ENCODE peak calls at places on chromosomes 13 and 19, in nine cellular contexts. One of them, this sample, is unnamed.
A peak's percentile ranks its signal among the peaks of the same experiment; 100 is the strongest.

GRCh38 chr13:112753868-112754267 is 64.0 kb downstream of the ATP11A start:
- DNase-seq in PC-9: no peak
- DNase-seq in hepatocyte: no peak
- DNase-seq in OCI-LY7: no peak
- DNase-seq in left ventricle myocardium inferior: no peak
- DNase-seq in tibial artery: no peak
- DNase-seq in Peyer's patch: no peak
- DNase-seq in breast epithelium: no peak
- DNase-seq in neural progenitor cell: no peak
- DNase-seq in this sample: no peak

GRCh38 chr13:35630551-35631275 is 154.2 kb upstream of the MAB21L1 start:
- DNase-seq in left ventricle myocardium inferior: no peak
- DNase-seq in hepatocyte: peak; percentile 76
- DNase-seq in breast epithelium: no peak
- DNase-seq in OCI-LY7: peak; percentile 54
- DNase-seq in Peyer's patch: no peak
- DNase-seq in tibial artery: no peak
- DNase-seq in neural progenitor cell: peak; percentile 83
- DNase-seq in PC-9: no peak
- DNase-seq in this sample: peak; percentile 65

GRCh38 chr13:99376132-99376531 is 68.9 kb upstream of the GPR183 start:
- DNase-seq in hepatocyte: no peak
- DNase-seq in neural progenitor cell: no peak
- DNase-seq in tibial artery: peak; percentile 44
- DNase-seq in breast epithelium: no peak
- DNase-seq in Peyer's patch: peak; percentile 90
- DNase-seq in OCI-LY7: peak; percentile 24
- DNase-seq in PC-9: no peak
- DNase-seq in left ventricle myocardium inferior: no peak
- DNase-seq in this sample: no peak

GRCh38 chr19:51318687-51319675 is 7.5 kb downstream of the IGLON5 start:
- DNase-seq in hepatocyte: no peak
- DNase-seq in OCI-LY7: no peak
- DNase-seq in left ventricle myocardium inferior: no peak
- DNase-seq in tibial artery: no peak
- DNase-seq in PC-9: no peak
- DNase-seq in neural progenitor cell: peak; percentile 42
- DNase-seq in breast epithelium: no peak
- DNase-seq in Peyer's patch: peak; percentile 26
- DNase-seq in this sample: no peak

GRCh38 chr19:38877781-38878574 is at the start of gene RINL:
- DNase-seq in hepatocyte: peak; percentile 56
- DNase-seq in left ventricle myocardium inferior: no peak
- DNase-seq in OCI-LY7: peak; percentile 87
- DNase-seq in breast epithelium: no peak
- DNase-seq in neural progenitor cell: no peak
- DNase-seq in tibial artery: no peak
- DNase-seq in PC-9: peak; percentile 11
- DNase-seq in Peyer's patch: peak; percentile 92
- DNase-seq in this sample: no peak

GRCh38 chr19:4360641-4361151 is 17.3 kb downstream of the MPND start:
- DNase-seq in left ventricle myocardium inferior: no peak
- DNase-seq in neural progenitor cell: no peak
- DNase-seq in PC-9: no peak
- DNase-seq in OCI-LY7: no peak
- DNase-seq in hepatocyte: peak; percentile 52
- DNase-seq in Peyer's patch: no peak
- DNase-seq in breast epithelium: no peak
- DNase-seq in tibial artery: no peak
- DNase-seq in this sample: no peak

GRCh38 chr19:2944403-2944774 is 382 bp downstream of the ZNF77 start:
- DNase-seq in left ventricle myocardium inferior: no peak
- DNase-seq in tibial artery: no peak
- DNase-seq in PC-9: no peak
- DNase-seq in Peyer's patch: no peak
- DNase-seq in OCI-LY7: no peak
- DNase-seq in neural progenitor cell: no peak
- DNase-seq in hepatocyte: no peak
- DNase-seq in breast epithelium: no peak
- DNase-seq in this sample: no peak

GRCh38 chr13:114070098-114070799 is 62.2 kb downstream of the RASA3 start:
- DNase-seq in OCI-LY7: no peak
- DNase-seq in tibial artery: peak; percentile 20
- DNase-seq in breast epithelium: peak; percentile 45
- DNase-seq in Peyer's patch: peak; percentile 34
- DNase-seq in left ventricle myocardium inferior: no peak
- DNase-seq in neural progenitor cell: no peak
- DNase-seq in hepatocyte: no peak
- DNase-seq in PC-9: no peak
- DNase-seq in this sample: no peak

GRCh38 chr13:28537149-28537548 is 42.2 kb upstream of the FLT1 start:
- DNase-seq in hepatocyte: no peak
- DNase-seq in left ventricle myocardium inferior: no peak
- DNase-seq in tibial artery: no peak
- DNase-seq in neural progenitor cell: no peak
- DNase-seq in Peyer's patch: no peak
- DNase-seq in PC-9: no peak
- DNase-seq in breast epithelium: no peak
- DNase-seq in OCI-LY7: no peak
- DNase-seq in this sample: no peak

GRCh38 chr19:35090160-35090794 is 25.3 kb upstream of the FXYD3 start:
- DNase-seq in tibial artery: peak; percentile 37
- DNase-seq in left ventricle myocardium inferior: no peak
- DNase-seq in PC-9: peak; percentile 50
- DNase-seq in OCI-LY7: peak; percentile 84
- DNase-seq in breast epithelium: no peak
- DNase-seq in hepatocyte: peak; percentile 81
- DNase-seq in neural progenitor cell: peak; percentile 78
- DNase-seq in Peyer's patch: peak; percentile 74
- DNase-seq in this sample: peak; percentile 75

GRCh38 chr19:47369923-47370625 is 21.0 kb downstream of the DHX34 start:
- DNase-seq in neural progenitor cell: no peak
- DNase-seq in tibial artery: no peak
- DNase-seq in hepatocyte: peak; percentile 35
- DNase-seq in left ventricle myocardium inferior: no peak
- DNase-seq in PC-9: peak; percentile 54
- DNase-seq in breast epithelium: no peak
- DNase-seq in OCI-LY7: no peak
- DNase-seq in Peyer's patch: no peak
- DNase-seq in this sample: no peak

DNA sequence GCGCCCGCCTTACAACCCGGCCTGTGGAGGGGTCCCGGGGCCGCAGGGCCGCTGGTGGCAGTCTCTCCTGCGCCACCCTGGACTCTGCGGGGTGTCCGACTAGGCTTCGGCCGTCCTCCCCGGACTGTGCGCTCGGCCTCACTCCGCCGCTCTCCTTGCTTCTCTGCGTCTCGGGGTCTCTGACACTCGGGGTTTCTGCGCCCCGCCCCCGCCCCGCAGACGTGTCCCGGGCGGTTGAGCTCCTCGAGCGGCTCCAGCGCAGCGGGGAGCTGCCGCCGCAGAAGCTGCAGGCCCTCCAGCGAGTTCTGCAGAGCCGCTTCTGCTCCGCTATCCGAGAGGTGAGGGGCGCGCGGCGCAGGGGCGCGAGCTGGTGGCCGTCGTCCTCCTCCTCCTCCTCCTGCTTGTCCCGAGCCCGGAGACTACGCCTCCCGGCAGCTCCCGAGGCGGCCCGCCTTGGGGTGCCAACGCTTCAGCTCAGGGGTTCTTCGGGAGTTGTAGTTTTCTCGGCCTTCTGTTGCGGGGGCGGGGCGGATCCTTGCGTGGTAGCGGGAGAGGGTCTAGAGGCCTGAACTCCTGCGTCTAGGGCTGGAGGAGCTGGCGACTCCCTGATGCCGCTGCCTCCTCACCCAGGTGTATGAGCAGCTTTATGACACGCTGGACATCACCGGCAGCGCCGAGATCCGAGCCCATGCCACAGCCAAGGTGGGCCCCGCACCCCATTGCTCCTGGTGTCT is 627 bp downstream of the LIN7B start:
- DNase-seq in neural progenitor cell: peak; percentile 93
- DNase-seq in hepatocyte: peak; percentile 81
- DNase-seq in OCI-LY7: peak; percentile 25
- DNase-seq in left ventricle myocardium inferior: peak; percentile 70
- DNase-seq in breast epithelium: no peak
- DNase-seq in Peyer's patch: peak; percentile 81
- DNase-seq in PC-9: peak; percentile 42
- DNase-seq in tibial artery: peak; percentile 65
- DNase-seq in this sample: peak; percentile 69
- H3K27ac ChIP-seq in neural progenitor cell: no peak overlapping the region
- H3K27ac ChIP-seq in hepatocyte: peak overlapping the region; percentile 94
- H3K27ac ChIP-seq in OCI-LY7: no peak overlapping the region
- H3K27ac ChIP-seq in left ventricle myocardium inferior: peak overlapping the region; percentile 92
- H3K27ac ChIP-seq in breast epithelium: peak overlapping the region; percentile 78
- H3K27ac ChIP-seq in Peyer's patch: peak overlapping the region; percentile 63
- H3K27ac ChIP-seq in PC-9: no peak overlapping the region
- H3K27ac ChIP-seq in tibial artery: peak overlapping the region; percentile 90
- H3K27ac ChIP-seq in this sample: peak overlapping the region; percentile 88

GRCh38 chr13:111623170-111623569 is 302.7 kb downstream of the TEX29 start:
- DNase-seq in left ventricle myocardium inferior: no peak
- DNase-seq in PC-9: no peak
- DNase-seq in tibial artery: no peak
- DNase-seq in Peyer's patch: no peak
- DNase-seq in neural progenitor cell: no peak
- DNase-seq in hepatocyte: no peak
- DNase-seq in breast epithelium: no peak
- DNase-seq in OCI-LY7: no peak
- DNase-seq in this sample: no peak

GRCh38 chr13:111626371-111627305 is 306.2 kb downstream of the TEX29 start:
- DNase-seq in tibial artery: no peak
- DNase-seq in Peyer's patch: no peak
- DNase-seq in left ventricle myocardium inferior: peak; percentile 61
- DNase-seq in PC-9: no peak
- DNase-seq in neural progenitor cell: no peak
- DNase-seq in OCI-LY7: no peak
- DNase-seq in hepatocyte: no peak
- DNase-seq in breast epithelium: no peak
- DNase-seq in this sample: no peak

GRCh38 chr13:111623743-111624505 is 303.5 kb downstream of the TEX29 start:
- DNase-seq in OCI-LY7: no peak
- DNase-seq in PC-9: no peak
- DNase-seq in tibial artery: no peak
- DNase-seq in hepatocyte: no peak
- DNase-seq in left ventricle myocardium inferior: no peak
- DNase-seq in breast epithelium: no peak
- DNase-seq in Peyer's patch: no peak
- DNase-seq in neural progenitor cell: no peak
- DNase-seq in this sample: no peak

GRCh38 chr13:111627596-111627995 is 307.2 kb downstream of the TEX29 start:
- DNase-seq in neural progenitor cell: no peak
- DNase-seq in PC-9: no peak
- DNase-seq in breast epithelium: no peak
- DNase-seq in tibial artery: no peak
- DNase-seq in hepatocyte: no peak
- DNase-seq in OCI-LY7: no peak
- DNase-seq in left ventricle myocardium inferior: no peak
- DNase-seq in Peyer's patch: no peak
- DNase-seq in this sample: no peak

DNA sequence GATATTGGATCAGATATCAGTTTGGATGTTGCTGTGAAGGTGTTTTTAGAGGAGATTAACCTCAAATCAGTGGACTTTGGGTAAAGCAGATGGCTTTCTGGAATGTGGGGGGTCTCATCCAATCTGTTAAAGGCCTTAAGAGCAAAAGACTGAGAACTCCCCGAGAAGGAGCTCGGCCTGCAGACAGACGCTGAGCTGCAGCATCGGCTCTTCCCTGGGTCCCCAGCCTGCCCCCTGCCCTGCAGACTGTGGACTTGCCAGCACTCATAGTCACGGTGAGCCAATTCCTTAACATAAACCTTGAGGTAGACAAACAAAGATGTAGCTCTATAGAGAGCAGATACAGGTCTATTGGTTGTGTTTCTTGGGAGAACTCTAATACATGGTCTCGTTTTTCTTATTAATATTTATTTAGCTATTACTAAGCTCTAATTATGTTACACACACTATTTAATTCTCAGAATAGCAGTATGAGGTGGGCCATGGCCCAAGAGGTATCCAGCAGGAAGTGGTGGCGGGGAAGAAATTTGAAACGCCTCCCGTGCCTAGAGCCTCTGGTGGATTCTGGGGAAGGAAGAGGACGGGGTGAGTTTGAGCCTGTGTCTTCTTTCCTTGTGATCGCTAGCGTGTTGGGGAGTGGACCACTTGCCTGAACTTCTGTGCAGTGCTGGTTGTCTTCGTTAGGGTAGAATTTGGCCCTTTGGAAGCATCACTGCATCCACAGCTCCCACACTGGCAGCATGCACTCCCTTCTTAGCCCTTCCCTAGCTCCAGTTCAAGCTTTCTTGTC is 305.3 kb downstream of the TEX29 start:
- DNase-seq in left ventricle myocardium inferior: no peak
- DNase-seq in PC-9: no peak
- DNase-seq in Peyer's patch: no peak
- DNase-seq in hepatocyte: no peak
- DNase-seq in tibial artery: no peak
- DNase-seq in breast epithelium: no peak
- DNase-seq in OCI-LY7: no peak
- DNase-seq in neural progenitor cell: no peak
- DNase-seq in this sample: no peak
- H3K4me1 ChIP-seq in left ventricle myocardium inferior: peaks cover 9% of the 10 kb centered on the region
- H3K4me1 ChIP-seq in PC-9: no peaks in the 10 kb centered on the region
- H3K4me1 ChIP-seq in Peyer's patch: no peaks in the 10 kb centered on the region
- H3K4me1 ChIP-seq in hepatocyte: no peaks in the 10 kb centered on the region
- H3K4me1 ChIP-seq in tibial artery: no peaks in the 10 kb centered on the region
- H3K4me1 ChIP-seq in breast epithelium: no peaks in the 10 kb centered on the region
- H3K4me1 ChIP-seq in OCI-LY7: no peaks in the 10 kb centered on the region
- H3K4me1 ChIP-seq in neural progenitor cell: no peaks in the 10 kb centered on the region
- H3K4me1 ChIP-seq in this sample: no peaks in the 10 kb centered on the region

GRCh38 chr19:6062274-6062673 is 48.0 kb downstream of the RFX2 start:
- DNase-seq in tibial artery: peak; percentile 74
- DNase-seq in breast epithelium: peak; percentile 49
- DNase-seq in PC-9: no peak
- DNase-seq in left ventricle myocardium inferior: no peak
- DNase-seq in Peyer's patch: peak; percentile 55
- DNase-seq in hepatocyte: no peak
- DNase-seq in neural progenitor cell: no peak
- DNase-seq in OCI-LY7: no peak
- DNase-seq in this sample: no peak
- H3K27ac ChIP-seq in tibial artery: peak overlapping the region; percentile 83
- H3K27ac ChIP-seq in breast epithelium: peak overlapping the region; percentile 95
- H3K27ac ChIP-seq in PC-9: no peak overlapping the region
- H3K27ac ChIP-seq in left ventricle myocardium inferior: peak overlapping the region; percentile 95
- H3K27ac ChIP-seq in Peyer's patch: peak overlapping the region; percentile 92
- H3K27ac ChIP-seq in hepatocyte: no peak overlapping the region
- H3K27ac ChIP-seq in neural progenitor cell: no peak overlapping the region
- H3K27ac ChIP-seq in OCI-LY7: no peak overlapping the region
- H3K27ac ChIP-seq in this sample: no peak overlapping the region

GRCh38 chr13:29733069-29733700 is 117.2 kb downstream of the UBL3 start:
- DNase-seq in hepatocyte: peak; percentile 52
- DNase-seq in Peyer's patch: no peak
- DNase-seq in breast epithelium: no peak
- DNase-seq in PC-9: peak; percentile 31
- DNase-seq in neural progenitor cell: no peak
- DNase-seq in left ventricle myocardium inferior: no peak
- DNase-seq in OCI-LY7: no peak
- DNase-seq in tibial artery: peak; percentile 35
- DNase-seq in this sample: no peak

GRCh38 chr13:29740961-29741360 is 109.5 kb downstream of the UBL3 start:
- DNase-seq in hepatocyte: no peak
- DNase-seq in PC-9: no peak
- DNase-seq in tibial artery: no peak
- DNase-seq in Peyer's patch: no peak
- DNase-seq in OCI-LY7: no peak
- DNase-seq in left ventricle myocardium inferior: no peak
- DNase-seq in neural progenitor cell: no peak
- DNase-seq in breast epithelium: no peak
- DNase-seq in this sample: no peak

GRCh38 chr13:29737061-29737460 is 113.4 kb downstream of the UBL3 start:
- DNase-seq in neural progenitor cell: no peak
- DNase-seq in hepatocyte: peak; percentile 44
- DNase-seq in tibial artery: no peak
- DNase-seq in OCI-LY7: no peak
- DNase-seq in PC-9: no peak
- DNase-seq in breast epithelium: no peak
- DNase-seq in left ventricle myocardium inferior: no peak
- DNase-seq in Peyer's patch: no peak
- DNase-seq in this sample: no peak
- H3K4me1 ChIP-seq in neural progenitor cell: no peaks in the 10 kb centered on the region
- H3K4me1 ChIP-seq in hepatocyte: no peaks in the 10 kb centered on the region
- H3K4me1 ChIP-seq in tibial artery: no peaks in the 10 kb centered on the region
- H3K4me1 ChIP-seq in OCI-LY7: no peaks in the 10 kb centered on the region
- H3K4me1 ChIP-seq in PC-9: peaks cover 6% of the 10 kb centered on the region
- H3K4me1 ChIP-seq in breast epithelium: no peaks in the 10 kb centered on the region
- H3K4me1 ChIP-seq in left ventricle myocardium inferior: no peaks in the 10 kb centered on the region
- H3K4me1 ChIP-seq in Peyer's patch: no peaks in the 10 kb centered on the region
- H3K4me1 ChIP-seq in this sample: peaks cover 6% of the 10 kb centered on the region

This sample was measured in cardiac muscle cell.